ENCODE peak calls at places on chromosomes 4 and X, in five cellular contexts. G, R, Q, S and B are unnamed samples.

GRCh38 chr4:185011408-185011807 is 6.9 kb upstream of the HELT start:
- DNase-seq in G (no peak), R (no peak), Q (peak; percentile 82), S (peak; percentile 14), B (no peak)

GRCh38 chr4:28639747-28640146 is 1779.1 kb downstream of the STIM2 start:
- DNase-seq in G (no peak), R (no peak), Q (no peak), S (no peak), B (no peak)

GRCh38 chr4:168541608-168541953 is 44.7 kb downstream of the PALLD start:
- DNase-seq in G (peak; percentile 70), R (no peak), Q (no peak), S (no peak), B (no peak)

GRCh38 chr4:16029329-16029728 is 54.5 kb downstream of the PROM1 start:
- DNase-seq in G (peak; percentile 79), R (no peak), Q (no peak), S (peak; percentile 37), B (no peak)

GRCh38 chrX:48956728-48957414 is 536 bp downstream of the OTUD5 start:
- DNase-seq in G (no peak), R (no peak), Q (no peak), S (no peak), B (no peak)

GRCh38 chr4:147891476-147892115 is 159.7 kb downstream of the ARHGAP10 start:
- DNase-seq in G (no peak), R (no peak), Q (no peak), S (no peak), B (no peak)

GRCh38 chrX:45992402-45993123 is 552.7 kb downstream of the ZNF674 start:
- DNase-seq in G (no peak), R (no peak), Q (no peak), S (no peak), B (no peak)

GRCh38 chr4:145956288-145956890 is 17.8 kb upstream of the ZNF827 start:
- DNase-seq in G (peak; percentile 40), R (peak; percentile 56), Q (peak; percentile 43), S (peak; percentile 40), B (no peak)

GRCh38 chr4:158934996-158935669 is 166.3 kb downstream of the FNIP2 start:
- DNase-seq in G (peak; percentile 17), R (no peak), Q (no peak), S (no peak), B (no peak)

GRCh38 chr4:8353912-8354453 is 84.4 kb downstream of the HTRA3 start:
- DNase-seq in G (peak; percentile 78), R (no peak), Q (no peak), S (no peak), B (no peak)

GRCh38 chr4:17511041-17511949 is 595 bp downstream of the QDPR start:
- DNase-seq in G (peak; percentile 33), R (peak; percentile 46), Q (peak; percentile 53), S (peak; percentile 46), B (no peak)

GRCh38 chr4:39631700-39632079 is 7.0 kb downstream of the SMIM14 start:
- DNase-seq in G (no peak), R (no peak), Q (no peak), S (no peak), B (no peak)
- TF ChIP-seq MXI1 in G (no peak), R (no peak), Q (no peak), S (no peak), B (no peak)

GRCh38 chr4:793941-794621 is 31.8 kb downstream of the CPLX1 start:
- DNase-seq in G (peak; percentile 22), R (no peak), Q (no peak), S (no peak), B (no peak)
- H3K4me1 ChIP-seq in G (no peaks in the 10 kb centered on the region), R (peaks cover 61% of the 10 kb centered on the region), Q (peaks cover 12% of the 10 kb centered on the region), S (peaks cover 14% of the 10 kb centered on the region), B (peaks cover 40% of the 10 kb centered on the region)

GRCh38 chrX:134548257-134548732 is 88.3 kb downstream of the HPRT1 start:
- DNase-seq in G (no peak), R (peak; percentile 19), Q (peak; percentile 30), S (no peak), B (no peak)
- TF ChIP-seq MXI1 in G (no peak), R (peak; percentile 17), Q (no peak), S (no peak), B (no peak)

GRCh38 chr4:85696661-85697060 is 221.7 kb downstream of the ARHGAP24 start:
- DNase-seq in G (no peak), R (no peak), Q (no peak), S (no peak), B (no peak)
- H3K4me1 ChIP-seq in G (no peaks in the 10 kb centered on the region), R (no peaks in the 10 kb centered on the region), Q (no peaks in the 10 kb centered on the region), S (no peaks in the 10 kb centered on the region), B (peaks cover 10% of the 10 kb centered on the region)